ENCODE peak calls at places on chromosomes 1 and 21, in six cellular contexts. V, N, O, Q, H and J are unnamed samples.
A peak's percentile ranks its signal among the peaks of the same experiment; 100 is the strongest.

GRCh38 chr1:18693256-18694098 is 62.8 kb downstream of the PAX7 start:
- DNase-seq in Q (no peak), N (no peak), O (no peak), H (no peak), V (no peak), J (peak; percentile 70)

GRCh38 chr1:207414606-207415108 is 39.5 kb upstream of the CR2 start:
- DNase-seq in O (no peak), V (no peak), H (no peak), N (no peak), Q (no peak), J (no peak)

GRCh38 chr1:55284856-55285255 is 69.7 kb upstream of the USP24 start:
- DNase-seq in O (peak; percentile 46), Q (peak; percentile 56), V (no peak), N (no peak), H (no peak), J (peak; percentile 22)

GRCh38 chr1:112296908-112297307 is 99.1 kb upstream of the CTTNBP2NL start:
- DNase-seq in N (peak; percentile 9), Q (no peak), H (no peak), V (no peak), O (no peak), J (no peak)

GRCh38 chr1:50156241-50157010 is 47.7 kb downstream of the ELAVL4 start:
- DNase-seq in Q (peak; percentile 16), O (no peak), H (no peak), V (no peak), N (no peak), J (no peak)

GRCh38 chr1:243508303-243508713 is 252.5 kb downstream of the SDCCAG8 start:
- DNase-seq in H (no peak), Q (no peak), O (no peak), N (no peak), V (no peak), J (no peak)

GRCh38 chr1:77031101-77031662 is 163.9 kb downstream of the ST6GALNAC5 start:
- DNase-seq in N (peak; percentile 84), O (peak; percentile 7), Q (peak; percentile 67), H (no peak), V (peak; percentile 14), J (no peak)

GRCh38 chr21:43911935-43912487 is 47.0 kb downstream of the AGPAT3 start:
- DNase-seq in Q (no peak), V (no peak), N (no peak), O (no peak), H (no peak), J (no peak)

GRCh38 chr21:14084068-14084501 is 126.7 kb downstream of the LIPI start:
- DNase-seq in V (no peak), N (no peak), H (no peak), O (no peak), Q (no peak), J (no peak)

GRCh38 chr1:92105546-92106081 is 25.5 kb downstream of the BTBD8 start:
- DNase-seq in V (no peak), O (no peak), N (no peak), H (no peak), Q (no peak), J (no peak)

GRCh38 chr1:83034846-83035245 is 964.1 kb downstream of the TTLL7 start:
- DNase-seq in H (no peak), V (no peak), Q (no peak), O (no peak), N (no peak), J (no peak)

GRCh38 chr1:81335876-81336275 is 464.9 kb upstream of the ADGRL2 start:
- DNase-seq in Q (no peak), O (no peak), V (no peak), N (no peak), H (no peak), J (no peak)

GRCh38 chr1:244760471-244760870 is 75.0 kb upstream of the COX20 start:
- DNase-seq in H (no peak), V (no peak), Q (no peak), O (no peak), N (no peak), J (no peak)

GRCh38 chr1:111032295-111032897 is 68.7 kb upstream of the LRIF1 start:
- DNase-seq in O (no peak), N (peak; percentile 32), H (no peak), Q (peak; percentile 41), V (no peak), J (peak; percentile 32)

GRCh38 chr1:17744666-17745563 is 10.2 kb upstream of the ACTL8 start:
- DNase-seq in V (no peak), H (no peak), O (no peak), Q (no peak), N (no peak), J (no peak)

GRCh38 chr1:10816743-10817369 is 20.4 kb upstream of the CASZ1 start:
- DNase-seq in Q (no peak), O (no peak), N (no peak), V (no peak), H (no peak), J (no peak)

GRCh38 chr1:172903581-172904220 is 147.0 kb downstream of the TNFSF18 start:
- DNase-seq in H (no peak), Q (no peak), N (no peak), V (no peak), O (peak; percentile 43), J (no peak)

GRCh38 chr1:235366286-235366685 is 941 bp upstream of the TBCE start:
- DNase-seq in H (no peak), Q (no peak), V (no peak), O (no peak), N (no peak), J (no peak)

GRCh38 chr21:15400905-15401304 is 328.9 kb upstream of the USP25 start:
- DNase-seq in O (no peak), Q (no peak), N (no peak), V (no peak), H (no peak), J (no peak)

GRCh38 chr1:234258071-234258470 is 115.2 kb upstream of the COA6 start:
- DNase-seq in N (no peak), H (no peak), O (no peak), V (no peak), Q (peak; percentile 50), J (no peak)

GRCh38 chr1:162456324-162456723 is 41.3 kb upstream of the UHMK1 start:
- DNase-seq in V (no peak), Q (no peak), O (no peak), N (no peak), H (no peak), J (no peak)

GRCh38 chr1:8027748-8028631 is 1.9 kb upstream of the ERRFI1 start:
- DNase-seq in O (peak; percentile 79), Q (peak; percentile 76), H (no peak), V (peak; percentile 50), N (no peak), J (no peak)